ENCODE peak calls at places on chromosomes 12 and 14, in four cellular contexts. F is transverse colon, J is sigmoid colon, G is endothelial cell of umbilical vein. X is an unnamed sample.

GRCh38 chr14:104019806-104020205 is 65.7 kb upstream of the ASPG start:
- DNase-seq in J (no peak), F (no peak), G (no peak), X (no peak)

GRCh38 chr14:92099802-92100201 is 6.6 kb downstream of the ATXN3 start:
- DNase-seq in G (no peak), F (no peak), J (no peak), X (no peak)

GRCh38 chr12:59548930-59549329 is 46.9 kb upstream of the SLC16A7 start:
- DNase-seq in J (no peak), F (no peak), G (no peak), X (no peak)

GRCh38 chr14:33516898-33517436 is 433.9 kb downstream of the EGLN3 start:
- DNase-seq in G (no peak), F (no peak), J (no peak), X (no peak)

GRCh38 chr14:93824518-93825234 is 36.4 kb upstream of the PRIMA1 start:
- DNase-seq in G (no peak), F (no peak), J (no peak), X (no peak)

GRCh38 chr14:34465069-34465859 is 3.2 kb upstream of the SPTSSA start:
- DNase-seq in G (peak; percentile 50), J (no peak), F (no peak), X (no peak)

GRCh38 chr12:5630101-5630500 is 198.2 kb downstream of the NTF3 start:
- DNase-seq in G (no peak), F (no peak), J (no peak), X (no peak)

GRCh38 chr12:58871557-58871956 is 48.7 kb downstream of the LRIG3 start:
- DNase-seq in G (no peak), F (no peak), J (no peak), X (no peak)

GRCh38 chr14:85595981-85596380 is 66.0 kb downstream of the FLRT2 start:
- DNase-seq in G (no peak), J (no peak), F (no peak), X (no peak)

GRCh38 chr12:105107176-105107496 is 395 bp upstream of the WASHC4 start:
- DNase-seq in J (peak; percentile 68), F (no peak), G (no peak), X (no peak)

GRCh38 chr12:55720894-55721444 is 776 bp downstream of the RDH5 start:
- DNase-seq in F (peak; percentile 77), G (peak; percentile 83), J (peak; percentile 95), X (no peak)

GRCh38 chr12:117649796-117650195 is 288.4 kb upstream of the NOS1 start:
- DNase-seq in F (no peak), J (no peak), G (no peak), X (no peak)

GRCh38 chr14:104394606-104394910 is 185.0 kb upstream of the C14orf180 start:
- DNase-seq in J (no peak), G (no peak), F (no peak), X (no peak)

GRCh38 chr12:6206327-6206726 is 6.1 kb downstream of the CD9 start:
- DNase-seq in G (no peak), J (no peak), F (no peak), X (no peak)

GRCh38 chr14:75254381-75254821 is 24.2 kb upstream of the FOS start:
- DNase-seq in J (no peak), F (peak; percentile 90), G (no peak), X (peak; percentile 78)

GRCh38 chr12:85874064-85874463 is at the start of gene NTS:
- DNase-seq in G (no peak), F (no peak), J (no peak), X (no peak)

GRCh38 chr12:41967668-41968649 is 176.7 kb downstream of the GXYLT1 start:
- DNase-seq in G (peak; percentile 17), F (no peak), J (no peak), X (no peak)

GRCh38 chr12:78966062-78966461 is 101.5 kb downstream of the SYT1 start:
- DNase-seq in J (no peak), G (no peak), F (no peak), X (no peak)

GRCh38 chr14:96421236-96421635 is 29.3 kb downstream of the AK7 start:
- DNase-seq in J (no peak), G (no peak), F (no peak), X (no peak)

GRCh38 chr14:92500491-92500941 is 13.1 kb upstream of the RIN3 start:
- DNase-seq in G (no peak), F (no peak), J (no peak), X (peak; percentile 76)

GRCh38 chr12:118418385-118419057 is 42.2 kb downstream of the SUDS3 start:
- DNase-seq in F (no peak), J (no peak), G (peak; percentile 66), X (no peak)

GRCh38 chr14:56118611-56119181 is 485 bp downstream of the PELI2 start:
- DNase-seq in J (peak; percentile 71), G (peak; percentile 7), F (peak; percentile 26), X (no peak)

GRCh38 chr12:119005085-119005484 is 23.7 kb downstream of the SRRM4 start:
- DNase-seq in G (no peak), F (no peak), J (no peak), X (no peak)

GRCh38 chr14:61342486-61342885 is 21.1 kb downstream of the PRKCH start:
- DNase-seq in J (no peak), G (peak; percentile 70), F (peak; percentile 40), X (peak; percentile 32)

GRCh38 chr14:96631621-96632362 is 129.6 kb downstream of the PAPOLA start:
- DNase-seq in F (peak; percentile 2), G (no peak), J (no peak), X (no peak)

GRCh38 chr12:93107514-93107942 is 178.4 kb upstream of the EEA1 start:
- DNase-seq in F (no peak), G (no peak), J (no peak), X (no peak)

GRCh38 chr12:93111791-93112208 is 182.7 kb upstream of the EEA1 start:
- DNase-seq in J (no peak), F (no peak), G (peak; percentile 91), X (no peak)

GRCh38 chr12:93108958-93109357 is 179.9 kb upstream of the EEA1 start:
- DNase-seq in F (no peak), G (peak; percentile 50), J (no peak), X (no peak)

GRCh38 chr12:93107943-93108342 is 178.8 kb upstream of the EEA1 start:
- DNase-seq in G (no peak), J (no peak), F (no peak), X (no peak)

DNA sequence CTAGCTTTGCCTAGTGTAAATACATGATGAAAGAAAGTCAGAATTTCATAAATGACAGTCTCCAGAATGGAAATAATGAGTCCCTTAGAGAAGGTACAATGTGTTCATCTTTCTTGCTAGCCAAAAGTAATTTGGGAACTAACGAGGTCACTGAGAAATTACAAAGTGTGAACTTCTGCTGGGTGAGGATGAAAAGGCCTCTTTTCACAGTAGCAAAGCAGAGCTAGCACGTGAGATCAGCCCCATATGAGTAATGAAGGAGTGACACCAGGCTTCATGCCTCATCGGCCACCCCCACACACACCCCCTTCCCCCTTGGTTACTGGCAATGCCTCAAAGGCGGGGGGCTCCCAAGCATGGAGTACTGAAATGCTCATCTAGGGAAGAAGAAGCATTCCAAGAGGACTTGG is 180.7 kb upstream of the EEA1 start:
- DNase-seq in G (no peak), J (no peak), F (no peak), X (no peak)
- TF ChIP-seq POLR2AphosphoS5 in G (no peak), J (peak; percentile 72), F (peak; percentile 59), X (no peak)

GRCh38 chr12:52417742-52418141 is 11.6 kb upstream of the KRT82 start:
- DNase-seq in G (no peak), F (no peak), J (no peak), X (no peak)

GRCh38 chr12:52414936-52415335 is 8.8 kb upstream of the KRT82 start:
- DNase-seq in J (no peak), F (no peak), G (no peak), X (no peak)

GRCh38 chr12:52413787-52414345 is 7.7 kb upstream of the KRT82 start:
- DNase-seq in G (no peak), F (no peak), J (no peak), X (no peak)

GRCh38 chr12:52416788-52417187 is 10.7 kb upstream of the KRT82 start:
- DNase-seq in G (no peak), J (no peak), F (no peak), X (no peak)

GRCh38 chr12:52415870-52416750 is 10.0 kb upstream of the KRT82 start:
- DNase-seq in G (no peak), F (peak; percentile 26), J (peak; percentile 90), X (no peak)
- TF ChIP-seq POLR2AphosphoS5 in G (no peak), F (peak; percentile 80), J (peak; percentile 84), X (peak; percentile 41)

GRCh38 chr12:102905229-102905628 is 11.8 kb downstream of the PAH start:
- DNase-seq in F (no peak), G (no peak), J (no peak), X (no peak)
- TF ChIP-seq POLR2AphosphoS5 in F (no peak), G (no peak), J (no peak), X (no peak)

GRCh38 chr14:53953828-53954550 is 2.6 kb downstream of the BMP4 start:
- DNase-seq in F (peak; percentile 31), J (peak; percentile 82), G (no peak), X (no peak)
- TF ChIP-seq POLR2AphosphoS5 in F (no peak), J (no peak), G (peak; percentile 55), X (no peak)

DNA sequence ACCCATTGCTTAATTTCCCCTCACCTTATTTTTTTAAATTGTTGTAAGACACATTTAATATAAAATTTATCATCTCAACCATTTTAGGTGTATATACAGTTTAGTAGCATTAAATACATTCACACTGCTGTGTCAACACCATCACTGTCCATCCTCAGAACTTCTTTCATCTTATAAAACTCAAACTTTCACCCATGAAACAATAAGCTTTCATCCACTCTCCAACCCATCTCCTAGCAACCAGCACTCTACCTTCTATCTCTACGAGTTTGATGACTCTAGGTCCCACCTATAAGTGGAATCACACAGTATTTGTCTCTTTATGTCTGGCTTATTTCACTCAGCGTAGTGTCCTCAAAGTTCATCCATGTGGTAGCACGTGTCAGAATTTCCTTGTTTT is 75.5 kb downstream of the TBX3 start:
- DNase-seq in J (no peak), F (no peak), G (no peak), X (no peak)
- TF ChIP-seq POLR2AphosphoS5 in J (no peak), F (no peak), G (no peak), X (no peak)

GRCh38 chr12:31682136-31682962 is 22.9 kb downstream of the ETFBKMT start:
- DNase-seq in F (peak; percentile 70), G (peak; percentile 87), J (no peak), X (peak; percentile 27)
- TF ChIP-seq POLR2AphosphoS5 in F (no peak), G (no peak), J (no peak), X (peak; percentile 14)

DNA sequence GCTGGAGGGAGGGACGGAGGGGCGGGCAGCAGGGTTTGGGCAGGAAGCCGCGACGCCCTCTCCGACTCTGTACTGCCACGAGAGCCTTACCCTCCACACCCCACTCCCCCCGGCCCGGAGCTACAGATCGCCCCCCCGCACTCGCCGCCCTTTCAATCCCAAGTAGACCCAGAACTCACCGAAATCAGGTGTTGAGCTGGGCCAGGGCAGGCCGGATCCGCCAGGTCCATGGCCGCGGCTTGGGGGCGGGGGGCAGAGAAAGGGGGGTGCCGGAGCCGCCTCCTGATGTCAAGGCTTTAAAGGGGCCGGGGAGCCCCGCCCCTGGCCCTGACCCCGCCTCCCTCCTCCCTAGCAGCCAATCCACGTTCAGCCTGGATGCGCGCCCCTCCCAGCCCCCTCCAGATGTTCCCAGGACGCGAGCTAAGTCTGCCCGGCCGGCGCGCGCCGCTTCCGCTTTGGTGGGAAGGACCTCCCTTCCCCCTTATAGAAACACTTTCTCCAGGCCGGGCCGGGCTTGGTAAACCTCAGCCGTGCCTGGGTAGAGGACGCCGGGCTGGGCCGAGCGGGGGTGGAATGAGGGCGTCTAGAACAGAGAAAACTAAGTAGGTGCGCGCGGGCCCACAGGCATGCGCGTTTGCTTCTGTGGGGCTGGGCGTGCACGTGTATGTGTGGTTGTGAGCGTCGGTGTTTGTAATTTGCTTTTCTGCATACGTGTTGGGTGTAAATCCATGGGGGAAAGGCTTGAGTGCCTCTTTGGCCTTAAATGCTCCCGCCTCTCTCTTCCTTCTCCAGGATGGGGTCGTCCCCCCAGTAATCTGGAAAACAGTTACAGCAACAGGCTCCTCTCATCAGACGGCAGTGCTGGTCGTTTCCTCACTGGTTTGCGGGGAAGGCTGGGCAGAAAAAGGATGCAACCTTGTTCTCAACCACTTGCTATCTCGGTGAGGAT is at the start of gene NCKAP5L:
- DNase-seq in J (peak; percentile 99), G (peak; percentile 97), F (peak; percentile 96), X (peak; percentile 94)
- TF ChIP-seq POLR2AphosphoS5 in J (peak; percentile 40), G (peak; percentile 82), F (peak; percentile 70), X (no peak)

X was measured in breast epithelium.